ENCODE peak calls at places on chromosomes 6 and 20, in eight cellular contexts. U is vagina, I is HepG2, Q is suprapubic skin, Z is SK-N-SH, D is upper lobe of left lung, J is transverse colon, F is prostate gland. T is an unnamed sample.

GRCh38 chr20:47360489-47361267 is 4.2 kb upstream of the ZMYND8 start:
- DNase-seq in J (peak), I (peak), U (no peak), F (peak), Q (peak), D (peak), Z (peak), T (peak)

GRCh38 chr6:68211242-68211795 is 423.8 kb upstream of the ADGRB3 start:
- DNase-seq in I (no peak), F (no peak), U (no peak), Q (no peak), D (no peak), J (no peak), Z (no peak), T (no peak)

GRCh38 chr6:93088675-93089575 is 330.4 kb downstream of the EPHA7 start:
- DNase-seq in Q (no peak), Z (no peak), F (no peak), J (no peak), I (no peak), U (no peak), D (no peak), T (no peak)

GRCh38 chr6:49509342-49509741 is 9.6 kb downstream of the GLYATL3 start:
- DNase-seq in Q (no peak), Z (no peak), J (no peak), F (no peak), D (no peak), U (no peak), I (peak), T (no peak)

GRCh38 chr6:11700118-11700718 is 78.4 kb downstream of the ADTRP start:
- DNase-seq in J (no peak), Q (no peak), Z (peak), U (no peak), F (peak), I (peak), D (no peak), T (no peak)

GRCh38 chr20:3209023-3209945 is at the start of gene ITPA:
- DNase-seq in Z (peak), Q (no peak), D (peak), I (peak), F (peak), J (peak), U (no peak), T (no peak)

GRCh38 chr20:4985658-4986057 is 15.7 kb downstream of the SLC23A2 start:
- DNase-seq in D (no peak), Q (no peak), J (no peak), F (no peak), I (no peak), Z (peak), U (no peak), T (no peak)

GRCh38 chr20:64027981-64028685 is 7.8 kb upstream of the C20orf204 start:
- DNase-seq in Z (peak), I (no peak), Q (no peak), F (no peak), D (no peak), U (no peak), J (peak), T (no peak)

GRCh38 chr6:53263915-53264314 is 84.8 kb downstream of the ELOVL5 start:
- DNase-seq in F (no peak), Z (peak), I (no peak), Q (no peak), J (no peak), D (no peak), U (no peak), T (no peak)

GRCh38 chr6:150573041-150573681 is 26.5 kb upstream of the PLEKHG1 start:
- DNase-seq in D (no peak), U (no peak), F (no peak), J (no peak), I (no peak), Q (no peak), Z (no peak), T (no peak)

GRCh38 chr6:3750324-3751018 is 1.0 kb downstream of the PXDC1 start:
- DNase-seq in J (peak), F (peak), I (peak), Z (peak), Q (peak), U (no peak), D (peak), T (peak)

GRCh38 chr6:117496383-117496990 is 14.0 kb downstream of the DCBLD1 start:
- DNase-seq in F (no peak), Q (no peak), D (no peak), I (no peak), Z (no peak), U (no peak), J (no peak), T (no peak)

GRCh38 chr6:56683882-56684281 is 41.2 kb upstream of the DST start:
- DNase-seq in J (peak), Q (no peak), D (peak), U (no peak), Z (no peak), I (peak), F (peak), T (no peak)

GRCh38 chr6:10521104-10521808 is at the start of gene GCNT2:
- DNase-seq in U (no peak), F (peak), I (peak), Z (no peak), Q (no peak), J (peak), D (peak), T (peak)

GRCh38 chr6:132404736-132405135 is 3.5 kb upstream of the MOXD1 start:
- DNase-seq in F (no peak), J (no peak), Q (no peak), I (no peak), Z (no peak), D (no peak), U (no peak), T (no peak)

GRCh38 chr20:26135325-26136110 is 438.9 kb upstream of the ZNF337 start:
- DNase-seq in I (no peak), U (no peak), J (no peak), F (no peak), Q (no peak), Z (no peak), D (no peak), T (no peak)

GRCh38 chr6:49336514-49337131 is 126.4 kb downstream of the MMUT start:
- DNase-seq in F (no peak), Z (no peak), J (peak), I (no peak), U (no peak), D (no peak), Q (no peak), T (no peak)

GRCh38 chr6:32177182-32177787 is 920 bp upstream of the RNF5 start:
- DNase-seq in Q (no peak), U (no peak), J (no peak), F (no peak), Z (peak), D (peak), I (no peak), T (no peak)

GRCh38 chr20:63463400-63464288 is 8.8 kb downstream of the KCNQ2 start:
- DNase-seq in U (no peak), I (no peak), Q (no peak), J (no peak), D (no peak), F (no peak), Z (peak), T (no peak)

GRCh38 chr6:3850451-3851203 is 1.5 kb downstream of the FAM50B start:
- DNase-seq in I (no peak), U (no peak), J (peak), F (no peak), Q (no peak), D (no peak), Z (no peak), T (no peak)

GRCh38 chr20:19815553-19815991 is 57.5 kb downstream of the RIN2 start:
- DNase-seq in Z (no peak), F (no peak), I (peak), J (no peak), U (no peak), Q (no peak), D (peak), T (no peak)

GRCh38 chr6:36979343-36979742 is 6.7 kb downstream of the MTCH1 start:
- DNase-seq in F (no peak), Q (no peak), U (no peak), I (no peak), J (peak), D (peak), Z (peak), T (no peak)

GRCh38 chr20:5171790-5172164 is 45.0 kb downstream of the CDS2 start:
- DNase-seq in U (no peak), D (no peak), I (no peak), J (no peak), Q (no peak), Z (no peak), F (no peak), T (no peak)

GRCh38 chr6:86147311-86147710 is 504.6 kb upstream of the SYNCRIP start:
- DNase-seq in Z (no peak), D (no peak), U (no peak), Q (no peak), J (no peak), I (no peak), F (no peak), T (no peak)

GRCh38 chr20:2761885-2762284 is 38.5 kb downstream of the CPXM1 start:
- DNase-seq in U (no peak), I (no peak), Z (no peak), D (no peak), J (no peak), Q (no peak), F (no peak), T (no peak)

GRCh38 chr6:150622941-150623874 is 23.5 kb downstream of the PLEKHG1 start:
- DNase-seq in F (no peak), Z (no peak), I (no peak), U (no peak), Q (no peak), J (no peak), D (no peak), T (no peak)

GRCh38 chr20:53738039-53738944 is 144.7 kb upstream of the ZNF217 start:
- DNase-seq in Q (peak), D (peak), F (peak), I (peak), J (peak), U (no peak), Z (peak), T (peak)

GRCh38 chr6:35496851-35497570 is at the start of gene TEAD3:
- DNase-seq in J (peak), I (peak), D (peak), Q (no peak), U (no peak), F (peak), Z (peak), T (peak)

GRCh38 chr6:30100585-30101422 is 12.1 kb downstream of the TRIM31 start:
- DNase-seq in J (peak), F (peak), Q (no peak), U (no peak), Z (peak), I (peak), D (peak), T (peak)
- TF ChIP-seq CTCF in J (peak), F (peak), Q (no peak), U (no peak), Z (no peak), I (peak), D (no peak), T (no peak)

DNA sequence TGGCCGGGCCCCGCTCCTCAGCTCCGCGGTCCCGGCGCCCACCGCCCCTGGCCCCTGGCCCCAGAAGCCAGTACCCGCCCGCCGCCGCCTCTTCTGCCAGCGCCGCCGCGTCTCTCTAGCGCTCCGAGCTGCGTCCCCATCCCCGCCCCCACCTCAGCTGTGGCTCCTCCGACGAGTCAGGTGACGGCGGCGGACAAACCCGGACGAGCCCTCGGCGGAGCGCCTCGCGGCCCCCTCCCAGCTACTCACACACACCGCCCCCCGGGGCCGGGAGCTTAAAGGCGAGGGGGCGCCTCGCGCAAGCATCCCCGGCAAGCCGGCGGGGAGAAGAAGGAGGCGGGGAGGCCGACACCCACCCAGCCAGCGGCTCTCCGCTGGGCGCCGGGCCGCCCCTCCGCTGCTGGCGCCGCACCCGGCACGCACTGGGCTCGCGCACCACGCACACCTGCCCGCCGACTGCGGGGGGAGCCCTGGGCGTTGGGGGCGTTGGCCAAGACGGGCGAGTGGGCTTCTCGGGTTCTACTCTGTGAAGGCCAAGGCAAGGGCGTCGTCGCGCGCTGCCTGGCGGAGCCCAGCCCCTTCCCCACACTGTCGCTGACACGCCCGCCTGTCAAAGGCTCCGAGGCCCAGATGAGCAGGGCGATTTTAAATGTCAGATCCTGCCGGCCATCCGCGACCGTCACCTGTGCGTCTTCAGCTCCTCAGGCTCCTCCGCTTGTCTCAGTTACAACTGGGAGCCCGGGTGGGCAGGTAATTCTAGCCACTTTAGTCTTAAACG is at the start of gene SNAP91:
- DNase-seq in I (no peak), U (no peak), D (no peak), F (peak), Z (peak), J (no peak), Q (no peak), T (no peak)
- TF ChIP-seq POLR2AphosphoS5 in I (no peak), U (no peak), D (no peak), F (no peak), Z (no peak), J (no peak), Q (no peak), T (no peak)

GRCh38 chr20:24431650-24432049 is 37.8 kb upstream of the SYNDIG1 start:
- DNase-seq in U (no peak), J (no peak), I (no peak), Q (no peak), F (no peak), D (no peak), Z (no peak), T (no peak)

GRCh38 chr20:24437322-24438090 is 31.9 kb upstream of the SYNDIG1 start:
- DNase-seq in J (no peak), U (no peak), F (no peak), Z (no peak), I (no peak), Q (no peak), D (no peak), T (no peak)

DNA sequence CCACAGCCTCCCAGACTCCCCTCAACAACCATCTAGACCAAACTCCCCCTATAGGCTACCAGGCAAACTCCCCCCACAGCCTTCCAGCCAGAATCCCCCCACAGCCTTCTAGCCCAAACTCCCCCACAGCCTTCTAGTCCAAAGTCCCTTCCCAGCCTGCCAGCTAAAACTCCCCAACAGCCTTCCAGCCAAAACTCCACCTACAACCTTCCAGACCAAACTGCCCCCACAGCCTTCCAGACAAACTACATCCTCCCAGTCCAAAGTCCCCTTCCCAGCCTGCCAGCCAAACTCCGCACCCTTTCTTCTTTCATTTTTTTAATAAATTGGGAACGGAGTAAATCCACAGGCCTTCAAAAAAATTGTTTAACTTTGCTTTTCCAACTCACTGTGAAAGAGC is 37.4 kb upstream of the SYNDIG1 start:
- DNase-seq in J (peak), Z (no peak), U (no peak), F (no peak), Q (no peak), I (no peak), D (no peak), T (no peak)
- TF ChIP-seq CTCF in J (no peak), Z (no peak), U (no peak), F (no peak), Q (no peak), I (no peak), D (no peak), T (no peak)

DNA sequence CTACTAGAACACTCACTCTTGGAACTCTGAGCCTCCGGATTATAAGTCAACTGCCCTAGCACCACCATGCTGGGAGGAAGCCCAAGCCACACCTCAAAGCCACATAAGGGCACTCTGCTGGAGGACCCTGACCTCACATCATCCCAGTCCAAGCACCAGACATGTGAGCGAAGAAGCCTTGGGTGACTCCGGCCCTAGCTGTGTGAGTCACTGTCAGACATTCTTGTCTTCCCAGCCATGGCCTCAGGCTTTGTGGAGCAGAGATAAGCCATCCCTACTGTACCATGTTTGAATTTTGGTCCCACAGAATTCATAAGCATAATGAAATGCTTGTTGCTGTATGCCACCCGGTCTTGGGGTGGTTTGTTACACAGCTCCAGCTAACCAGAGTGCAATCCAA is 247.7 kb downstream of the SOD2 start:
- DNase-seq in Z (no peak), I (no peak), J (no peak), F (no peak), U (no peak), Q (no peak), D (no peak), T (no peak)
- TF ChIP-seq POLR2AphosphoS5 in Z (no peak), I (no peak), J (no peak), F (no peak), U (no peak), Q (no peak), D (no peak), T (no peak)

GRCh38 chr20:36377348-36378326 is 71.5 kb downstream of the DLGAP4 start:
- DNase-seq in J (no peak), Q (no peak), Z (no peak), I (no peak), U (no peak), D (no peak), F (no peak), T (no peak)
- TF ChIP-seq CTCF in J (no peak), Q (no peak), Z (no peak), I (no peak), U (no peak), D (no peak), F (no peak), T (no peak)

GRCh38 chr6:142846459-142846831 is 98.5 kb downstream of the HIVEP2 start:
- DNase-seq in D (no peak), F (no peak), U (no peak), J (no peak), Q (no peak), I (no peak), Z (no peak), T (no peak)

GRCh38 chr6:142846883-142847287 is 98.1 kb downstream of the HIVEP2 start:
- DNase-seq in J (no peak), D (no peak), F (no peak), Q (no peak), I (peak), U (no peak), Z (no peak), T (no peak)

GRCh38 chr6:142844065-142844755 is 100.8 kb downstream of the HIVEP2 start:
- DNase-seq in D (no peak), I (no peak), Q (no peak), Z (no peak), U (no peak), J (no peak), F (no peak), T (no peak)

GRCh38 chr6:142845143-142845571 is 99.8 kb downstream of the HIVEP2 start:
- DNase-seq in Q (no peak), U (no peak), I (no peak), D (no peak), J (no peak), F (no peak), Z (no peak), T (no peak)

GRCh38 chr6:142845624-142846458 is 99.1 kb downstream of the HIVEP2 start:
- DNase-seq in D (peak), F (peak), Z (peak), J (peak), Q (peak), I (peak), U (no peak), T (peak)
- TF ChIP-seq POLR2AphosphoS5 in D (peak), F (peak), Z (no peak), J (peak), Q (no peak), I (peak), U (peak), T (peak)

DNA sequence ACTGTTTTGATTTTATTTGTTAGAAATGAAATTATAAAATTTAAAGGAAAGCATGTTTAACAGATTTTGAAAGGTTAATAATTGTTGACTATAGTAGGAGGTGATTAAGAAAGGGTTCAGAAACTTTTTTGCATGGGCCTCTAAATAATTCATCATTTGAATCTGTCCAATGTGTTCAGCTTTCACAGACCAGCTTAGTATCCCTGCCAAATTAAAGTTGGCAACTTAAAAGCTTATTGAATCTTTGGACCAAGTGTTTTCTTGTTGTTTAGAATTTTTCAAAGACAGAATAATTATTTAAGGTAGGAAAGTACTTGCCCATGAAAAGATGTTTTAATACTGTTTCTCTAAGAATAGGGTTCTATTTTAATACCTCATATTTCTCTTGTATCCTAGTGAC is 466.0 kb downstream of the GJA1 start:
- DNase-seq in Q (no peak), J (no peak), F (no peak), D (no peak), U (no peak), I (no peak), Z (no peak), T (no peak)
- TF ChIP-seq CTCF in Q (no peak), J (no peak), F (no peak), D (no peak), U (no peak), I (no peak), Z (no peak), T (no peak)

DNA sequence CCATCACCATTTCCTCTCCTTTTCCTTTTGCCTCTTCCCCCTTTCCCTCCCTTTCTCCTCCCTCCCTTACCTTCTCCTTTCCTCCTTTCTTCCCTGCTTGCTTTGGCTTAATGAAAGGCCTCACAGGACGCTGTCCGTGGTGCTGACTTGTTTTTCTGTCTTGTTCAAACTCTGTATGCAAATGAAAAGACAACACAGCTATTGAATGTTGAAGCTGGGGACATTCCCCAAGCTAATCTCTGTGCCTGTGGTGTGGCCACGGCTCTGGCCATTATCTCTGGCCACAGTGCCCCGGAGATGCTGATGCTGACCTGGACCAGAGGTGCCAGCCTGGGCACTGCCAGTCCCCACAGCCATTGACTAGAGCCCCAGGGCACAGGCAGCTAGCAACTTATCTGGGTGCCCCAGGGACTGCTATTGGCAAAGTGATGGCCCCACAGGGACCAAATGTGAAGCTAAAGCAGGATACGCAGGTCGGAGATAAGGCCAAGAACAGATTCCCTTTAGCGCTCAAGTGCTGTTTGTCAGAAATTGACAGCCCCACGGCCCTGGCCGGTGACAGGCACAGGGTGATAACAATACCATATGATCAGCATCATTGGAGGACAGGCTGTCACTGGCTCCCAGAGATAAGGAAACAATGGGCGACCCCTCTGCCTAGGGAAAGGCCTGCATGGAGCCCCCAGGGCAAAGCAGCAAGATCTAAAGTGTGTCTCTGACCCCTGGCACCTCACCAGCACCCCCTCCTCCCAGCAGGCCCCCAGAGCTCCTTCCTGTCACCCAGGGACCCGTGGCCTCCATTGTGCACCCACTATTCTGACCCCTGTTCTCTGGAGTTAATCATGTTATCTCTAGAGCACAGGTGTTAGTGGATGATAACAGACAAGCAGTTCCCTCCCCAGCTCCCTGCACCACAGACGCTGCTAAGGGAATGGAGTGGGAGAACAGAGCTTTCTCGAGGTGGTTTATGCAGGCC is 31.6 kb upstream of the SLC32A1 start:
- DNase-seq in I (peak), Q (no peak), Z (peak), F (peak), U (no peak), D (no peak), J (peak), T (no peak)
- TF ChIP-seq POLR2AphosphoS5 in I (no peak), Q (no peak), Z (no peak), F (no peak), U (no peak), D (no peak), J (no peak), T (no peak)

GRCh38 chr20:45329497-45330319 is 18.5 kb downstream of the SDC4 start:
- DNase-seq in I (no peak), Q (no peak), F (peak), Z (no peak), J (no peak), D (no peak), U (no peak), T (no peak)
- TF ChIP-seq CTCF in I (no peak), Q (no peak), F (no peak), Z (no peak), J (no peak), D (no peak), U (no peak), T (no peak)

T was measured in breast epithelium.